ENCODE peak calls at places on chromosomes 11 and 22, in ten cellular contexts. One of them, this sample, is unnamed.

GRCh38 chr22:37080438-37080837 is 28.9 kb downstream of the KCTD17 start:
- DNase-seq in HAP-1: no peak
- DNase-seq in right atrium auricular region: no peak
- DNase-seq in stomach: no peak
- DNase-seq in IMR-90: no peak
- DNase-seq in kidney epithelial cell: no peak
- DNase-seq in ovary: no peak
- DNase-seq in cardiac muscle cell: no peak
- DNase-seq in CD8-positive, alpha-beta T cell: no peak
- DNase-seq in lower lobe of right lung: no peak
- DNase-seq in this sample: no peak

GRCh38 chr11:44366741-44367140 is 56.8 kb upstream of the ALX4 start:
- DNase-seq in HAP-1: no peak
- DNase-seq in right atrium auricular region: no peak
- DNase-seq in stomach: no peak
- DNase-seq in IMR-90: no peak
- DNase-seq in kidney epithelial cell: no peak
- DNase-seq in ovary: no peak
- DNase-seq in cardiac muscle cell: no peak
- DNase-seq in CD8-positive, alpha-beta T cell: no peak
- DNase-seq in lower lobe of right lung: no peak
- DNase-seq in this sample: no peak

GRCh38 chr22:36872084-36872483 is 11.3 kb downstream of the NCF4 start:
- DNase-seq in HAP-1: no peak
- DNase-seq in right atrium auricular region: no peak
- DNase-seq in stomach: no peak
- DNase-seq in IMR-90: no peak
- DNase-seq in kidney epithelial cell: no peak
- DNase-seq in ovary: no peak
- DNase-seq in cardiac muscle cell: no peak
- DNase-seq in CD8-positive, alpha-beta T cell: no peak
- DNase-seq in lower lobe of right lung: no peak
- DNase-seq in this sample: no peak

GRCh38 chr11:82842019-82842418 is 58.2 kb downstream of the PRCP start:
- DNase-seq in HAP-1: no peak
- DNase-seq in right atrium auricular region: no peak
- DNase-seq in stomach: no peak
- DNase-seq in IMR-90: no peak
- DNase-seq in kidney epithelial cell: no peak
- DNase-seq in ovary: no peak
- DNase-seq in cardiac muscle cell: peak; percentile 11
- DNase-seq in CD8-positive, alpha-beta T cell: no peak
- DNase-seq in lower lobe of right lung: no peak
- DNase-seq in this sample: no peak

GRCh38 chr11:5115339-5115738 is 22.8 kb downstream of the OR52A5 start:
- DNase-seq in HAP-1: no peak
- DNase-seq in right atrium auricular region: no peak
- DNase-seq in stomach: no peak
- DNase-seq in IMR-90: no peak
- DNase-seq in kidney epithelial cell: no peak
- DNase-seq in ovary: no peak
- DNase-seq in cardiac muscle cell: no peak
- DNase-seq in CD8-positive, alpha-beta T cell: no peak
- DNase-seq in lower lobe of right lung: no peak
- DNase-seq in this sample: no peak

GRCh38 chr11:59573216-59573615 is 42.4 kb downstream of the OSBP start:
- DNase-seq in HAP-1: no peak
- DNase-seq in right atrium auricular region: no peak
- DNase-seq in stomach: no peak
- DNase-seq in IMR-90: peak; percentile 94
- DNase-seq in kidney epithelial cell: no peak
- DNase-seq in ovary: no peak
- DNase-seq in cardiac muscle cell: no peak
- DNase-seq in CD8-positive, alpha-beta T cell: no peak
- DNase-seq in lower lobe of right lung: no peak
- DNase-seq in this sample: no peak

GRCh38 chr11:17504330-17505107 is 27.9 kb upstream of the ABCC8 start:
- DNase-seq in HAP-1: peak; percentile 87
- DNase-seq in right atrium auricular region: peak; percentile 73
- DNase-seq in stomach: peak; percentile 90
- DNase-seq in IMR-90: peak; percentile 57
- DNase-seq in kidney epithelial cell: no peak
- DNase-seq in ovary: peak; percentile 72
- DNase-seq in cardiac muscle cell: peak; percentile 88
- DNase-seq in CD8-positive, alpha-beta T cell: peak; percentile 80
- DNase-seq in lower lobe of right lung: peak; percentile 87
- DNase-seq in this sample: peak; percentile 81

GRCh38 chr11:27806122-27806521 is 105.9 kb upstream of the BDNF start:
- DNase-seq in HAP-1: no peak
- DNase-seq in right atrium auricular region: no peak
- DNase-seq in stomach: no peak
- DNase-seq in IMR-90: no peak
- DNase-seq in kidney epithelial cell: no peak
- DNase-seq in ovary: no peak
- DNase-seq in cardiac muscle cell: no peak
- DNase-seq in CD8-positive, alpha-beta T cell: no peak
- DNase-seq in lower lobe of right lung: no peak
- DNase-seq in this sample: no peak

GRCh38 chr11:92314499-92314898 is 89.9 kb downstream of the FAT3 start:
- DNase-seq in HAP-1: no peak
- DNase-seq in right atrium auricular region: no peak
- DNase-seq in stomach: no peak
- DNase-seq in IMR-90: no peak
- DNase-seq in kidney epithelial cell: no peak
- DNase-seq in ovary: no peak
- DNase-seq in cardiac muscle cell: no peak
- DNase-seq in CD8-positive, alpha-beta T cell: no peak
- DNase-seq in lower lobe of right lung: no peak
- DNase-seq in this sample: no peak

GRCh38 chr11:20611445-20611844 is 12.0 kb downstream of the SLC6A5 start:
- DNase-seq in HAP-1: no peak
- DNase-seq in right atrium auricular region: no peak
- DNase-seq in stomach: no peak
- DNase-seq in IMR-90: no peak
- DNase-seq in kidney epithelial cell: no peak
- DNase-seq in ovary: no peak
- DNase-seq in cardiac muscle cell: no peak
- DNase-seq in CD8-positive, alpha-beta T cell: no peak
- DNase-seq in lower lobe of right lung: no peak
- DNase-seq in this sample: no peak

GRCh38 chr11:19988598-19988997 is 171.7 kb downstream of the DBX1 start:
- DNase-seq in HAP-1: no peak
- DNase-seq in right atrium auricular region: no peak
- DNase-seq in stomach: no peak
- DNase-seq in IMR-90: peak; percentile 92
- DNase-seq in kidney epithelial cell: no peak
- DNase-seq in ovary: peak; percentile 45
- DNase-seq in cardiac muscle cell: no peak
- DNase-seq in CD8-positive, alpha-beta T cell: no peak
- DNase-seq in lower lobe of right lung: peak; percentile 55
- DNase-seq in this sample: no peak

DNA sequence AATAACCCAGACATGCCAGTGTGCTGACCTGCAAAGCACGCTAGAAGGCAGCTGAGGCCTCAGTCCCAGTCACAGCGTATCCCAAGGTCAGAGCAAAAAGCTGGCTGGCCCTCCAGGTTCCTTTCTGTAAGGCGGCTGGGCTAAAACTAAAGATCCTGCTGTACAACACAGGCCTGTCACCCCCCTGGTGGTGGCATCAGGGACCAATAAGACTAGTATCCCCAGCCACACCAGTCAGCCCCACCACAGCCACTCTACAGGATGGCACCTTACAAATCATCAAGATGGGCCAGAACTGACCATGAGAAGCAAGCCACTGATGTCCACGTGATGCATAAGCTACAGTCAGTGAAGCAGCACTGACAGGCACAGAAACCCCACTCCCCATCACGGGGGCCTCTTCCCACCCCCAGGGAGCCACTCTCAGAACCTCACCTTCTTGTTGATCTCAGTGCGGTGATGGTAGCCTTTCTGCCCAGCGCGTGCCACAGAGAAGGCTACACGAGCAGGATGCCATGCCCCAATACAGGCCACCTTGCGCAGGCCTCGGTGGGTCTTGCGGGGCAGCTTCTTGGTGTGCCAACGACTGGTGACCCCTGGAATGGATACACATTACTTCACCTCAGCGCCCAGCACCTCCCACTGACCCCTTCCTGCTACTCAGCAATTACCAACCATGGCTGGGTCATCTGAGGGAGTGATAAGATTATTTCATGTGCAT is 5.0 kb downstream of the RPL3 start:
- DNase-seq in HAP-1: peak; percentile 55
- DNase-seq in right atrium auricular region: no peak
- DNase-seq in stomach: no peak
- DNase-seq in IMR-90: no peak
- DNase-seq in kidney epithelial cell: no peak
- DNase-seq in ovary: no peak
- DNase-seq in cardiac muscle cell: no peak
- DNase-seq in CD8-positive, alpha-beta T cell: no peak
- DNase-seq in lower lobe of right lung: no peak
- DNase-seq in this sample: peak; percentile 58
- H3K36me3 ChIP-seq in HAP-1: peaks cover 81% of the 10 kb centered on the region
- H3K36me3 ChIP-seq in right atrium auricular region: peaks cover 69% of the 10 kb centered on the region
- H3K36me3 ChIP-seq in stomach: peaks cover 70% of the 10 kb centered on the region
- H3K36me3 ChIP-seq in IMR-90: peaks cover 78% of the 10 kb centered on the region
- H3K36me3 ChIP-seq in kidney epithelial cell: peaks cover 26% of the 10 kb centered on the region
- H3K36me3 ChIP-seq in ovary: no peaks in the 10 kb centered on the region
- H3K36me3 ChIP-seq in cardiac muscle cell: peaks cover 61% of the 10 kb centered on the region
- H3K36me3 ChIP-seq in CD8-positive, alpha-beta T cell: peaks cover 69% of the 10 kb centered on the region
- H3K36me3 ChIP-seq in lower lobe of right lung: peaks cover 69% of the 10 kb centered on the region
- H3K36me3 ChIP-seq in this sample: peaks cover 90% of the 10 kb centered on the region

GRCh38 chr11:61406067-61406466 is 13.7 kb downstream of the TMEM216 start:
- DNase-seq in HAP-1: no peak
- DNase-seq in right atrium auricular region: no peak
- DNase-seq in stomach: no peak
- DNase-seq in IMR-90: no peak
- DNase-seq in kidney epithelial cell: no peak
- DNase-seq in ovary: no peak
- DNase-seq in cardiac muscle cell: no peak
- DNase-seq in CD8-positive, alpha-beta T cell: no peak
- DNase-seq in lower lobe of right lung: no peak
- DNase-seq in this sample: no peak

GRCh38 chr11:61401558-61401957 is 9.2 kb downstream of the TMEM216 start:
- DNase-seq in HAP-1: no peak
- DNase-seq in right atrium auricular region: no peak
- DNase-seq in stomach: no peak
- DNase-seq in IMR-90: no peak
- DNase-seq in kidney epithelial cell: no peak
- DNase-seq in ovary: no peak
- DNase-seq in cardiac muscle cell: no peak
- DNase-seq in CD8-positive, alpha-beta T cell: no peak
- DNase-seq in lower lobe of right lung: no peak
- DNase-seq in this sample: no peak

GRCh38 chr11:61406991-61407728 is 14.8 kb downstream of the TMEM216 start:
- DNase-seq in HAP-1: no peak
- DNase-seq in right atrium auricular region: no peak
- DNase-seq in stomach: no peak
- DNase-seq in IMR-90: no peak
- DNase-seq in kidney epithelial cell: no peak
- DNase-seq in ovary: no peak
- DNase-seq in cardiac muscle cell: no peak
- DNase-seq in CD8-positive, alpha-beta T cell: no peak
- DNase-seq in lower lobe of right lung: no peak
- DNase-seq in this sample: no peak

DNA sequence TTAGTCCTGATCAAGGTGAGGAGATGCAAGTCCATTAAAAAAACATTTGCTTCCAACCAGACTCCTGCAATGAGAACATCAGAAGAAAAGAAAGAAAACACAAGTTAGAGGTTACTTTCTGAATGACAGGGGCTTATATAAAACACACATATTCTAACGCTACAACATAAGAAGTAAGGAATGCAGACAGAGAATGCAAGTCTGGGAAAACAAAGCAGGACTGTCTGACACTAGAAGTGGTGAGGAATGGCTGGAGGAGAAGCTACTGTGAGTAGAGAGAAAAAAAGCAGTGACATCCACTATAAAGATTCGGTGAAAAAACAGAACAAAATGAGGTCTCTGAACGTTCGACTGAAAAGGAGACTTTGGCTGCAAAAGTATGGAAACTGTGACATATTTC is 12.3 kb downstream of the TMEM216 start:
- DNase-seq in HAP-1: no peak
- DNase-seq in right atrium auricular region: no peak
- DNase-seq in stomach: no peak
- DNase-seq in IMR-90: no peak
- DNase-seq in kidney epithelial cell: no peak
- DNase-seq in ovary: no peak
- DNase-seq in cardiac muscle cell: no peak
- DNase-seq in CD8-positive, alpha-beta T cell: no peak
- DNase-seq in lower lobe of right lung: no peak
- DNase-seq in this sample: no peak
- H3K36me3 ChIP-seq in HAP-1: peaks cover 87% of the 10 kb centered on the region
- H3K36me3 ChIP-seq in right atrium auricular region: peaks cover 77% of the 10 kb centered on the region
- H3K36me3 ChIP-seq in stomach: peaks cover 100% of the 10 kb centered on the region
- H3K36me3 ChIP-seq in IMR-90: peaks cover 49% of the 10 kb centered on the region
- H3K36me3 ChIP-seq in kidney epithelial cell: peaks cover 2% of the 10 kb centered on the region
- H3K36me3 ChIP-seq in ovary: no peaks in the 10 kb centered on the region
- H3K36me3 ChIP-seq in cardiac muscle cell: peaks cover 63% of the 10 kb centered on the region
- H3K36me3 ChIP-seq in CD8-positive, alpha-beta T cell: peaks cover 40% of the 10 kb centered on the region
- H3K36me3 ChIP-seq in lower lobe of right lung: peaks cover 89% of the 10 kb centered on the region
- H3K36me3 ChIP-seq in this sample: peaks cover 30% of the 10 kb centered on the region

DNA sequence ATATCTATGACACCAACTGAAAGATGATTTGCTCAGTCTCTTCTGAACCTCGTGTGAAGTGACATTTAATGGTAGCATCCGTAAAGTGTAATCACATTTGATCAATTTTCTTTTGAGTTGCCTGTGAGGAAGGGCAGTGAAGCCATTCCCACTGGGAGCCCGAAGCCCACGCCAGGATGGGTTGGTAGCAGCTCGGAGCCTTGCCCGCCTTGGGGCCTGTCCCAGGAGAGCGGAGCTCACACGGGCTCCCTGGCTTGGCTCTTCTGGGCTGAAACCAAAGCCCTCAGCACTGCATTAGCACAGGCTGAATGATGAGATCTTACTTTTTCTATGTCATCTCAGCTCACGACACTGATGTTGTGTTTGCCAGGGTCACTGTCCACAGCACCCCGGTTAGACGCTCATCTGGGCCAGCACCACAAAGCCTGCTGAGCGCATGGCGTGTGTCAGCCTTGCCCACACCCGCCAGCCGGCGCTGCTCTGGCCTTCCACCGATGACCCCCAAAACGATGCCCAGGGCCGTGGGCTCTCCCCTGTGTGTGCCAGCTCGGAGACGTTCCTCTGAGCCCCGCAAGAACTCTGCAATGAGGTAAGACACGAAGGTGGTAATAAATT is 9.3 kb upstream of the TRMU start:
- DNase-seq in HAP-1: no peak
- DNase-seq in right atrium auricular region: no peak
- DNase-seq in stomach: no peak
- DNase-seq in IMR-90: no peak
- DNase-seq in kidney epithelial cell: no peak
- DNase-seq in ovary: no peak
- DNase-seq in cardiac muscle cell: no peak
- DNase-seq in CD8-positive, alpha-beta T cell: no peak
- DNase-seq in lower lobe of right lung: no peak
- DNase-seq in this sample: no peak
- H3K36me3 ChIP-seq in HAP-1: peaks cover 90% of the 10 kb centered on the region
- H3K36me3 ChIP-seq in right atrium auricular region: no peaks in the 10 kb centered on the region
- H3K36me3 ChIP-seq in stomach: peaks cover 68% of the 10 kb centered on the region
- H3K36me3 ChIP-seq in IMR-90: peaks cover 28% of the 10 kb centered on the region
- H3K36me3 ChIP-seq in kidney epithelial cell: peaks cover 5% of the 10 kb centered on the region
- H3K36me3 ChIP-seq in ovary: no peaks in the 10 kb centered on the region
- H3K36me3 ChIP-seq in cardiac muscle cell: no peaks in the 10 kb centered on the region
- H3K36me3 ChIP-seq in CD8-positive, alpha-beta T cell: no peaks in the 10 kb centered on the region
- H3K36me3 ChIP-seq in lower lobe of right lung: no peaks in the 10 kb centered on the region
- H3K36me3 ChIP-seq in this sample: peaks cover 77% of the 10 kb centered on the region

GRCh38 chr11:3700410-3700809 is 29.2 kb upstream of the CHRNA10 start:
- DNase-seq in HAP-1: no peak
- DNase-seq in right atrium auricular region: no peak
- DNase-seq in stomach: no peak
- DNase-seq in IMR-90: no peak
- DNase-seq in kidney epithelial cell: no peak
- DNase-seq in ovary: no peak
- DNase-seq in cardiac muscle cell: no peak
- DNase-seq in CD8-positive, alpha-beta T cell: no peak
- DNase-seq in lower lobe of right lung: no peak
- DNase-seq in this sample: no peak
- H3K36me3 ChIP-seq in HAP-1: peaks cover 88% of the 10 kb centered on the region
- H3K36me3 ChIP-seq in right atrium auricular region: peaks cover 87% of the 10 kb centered on the region
- H3K36me3 ChIP-seq in stomach: peaks cover 100% of the 10 kb centered on the region
- H3K36me3 ChIP-seq in IMR-90: peaks cover 56% of the 10 kb centered on the region
- H3K36me3 ChIP-seq in kidney epithelial cell: no peaks in the 10 kb centered on the region
- H3K36me3 ChIP-seq in ovary: no peaks in the 10 kb centered on the region
- H3K36me3 ChIP-seq in cardiac muscle cell: peaks cover 73% of the 10 kb centered on the region
- H3K36me3 ChIP-seq in CD8-positive, alpha-beta T cell: peaks cover 41% of the 10 kb centered on the region
- H3K36me3 ChIP-seq in lower lobe of right lung: peaks cover 98% of the 10 kb centered on the region
- H3K36me3 ChIP-seq in this sample: peaks cover 20% of the 10 kb centered on the region